ENCODE peak calls at places on chromosomes 1 and 21, in eight cellular contexts. K is ascending aorta, J is OCI-LY7, Q is brain microvascular endothelial cell, F is BE2C, N is A549, S is Karpas-422, E is fibroblast of lung. M is an unnamed sample.

GRCh38 chr1:119093721-119094120 is 46.7 kb downstream of the WARS2 start:
- DNase-seq in K (no peak), J (no peak), Q (no peak), F (no peak), N (no peak), S (no peak), E (no peak), M (no peak)

GRCh38 chr21:34008618-34009017 is 64.8 kb upstream of the MRPS6 start:
- DNase-seq in K (no peak), J (no peak), Q (no peak), F (no peak), N (no peak), S (no peak), E (no peak), M (no peak)

GRCh38 chr1:234875953-234876814 is 252.5 kb downstream of the TOMM20 start:
- DNase-seq in K (no peak), J (no peak), Q (peak), F (no peak), N (peak), S (no peak), E (peak), M (peak)

GRCh38 chr1:25922633-25923567 is 16.7 kb upstream of the STMN1 start:
- DNase-seq in K (peak), J (no peak), Q (peak), F (peak), N (peak), S (no peak), E (peak), M (peak)

GRCh38 chr21:37874481-37874880 is 41.8 kb downstream of the KCNJ6 start:
- DNase-seq in K (no peak), J (no peak), Q (no peak), F (no peak), N (no peak), S (no peak), E (no peak), M (no peak)

GRCh38 chr1:162561616-162562451 is at the start of gene UAP1:
- DNase-seq in K (peak), J (peak), Q (no peak), F (no peak), N (no peak), S (peak), E (no peak), M (no peak)

GRCh38 chr21:17921579-17922530 is 102.7 kb upstream of the C21orf91 start:
- DNase-seq in K (no peak), J (no peak), Q (peak), F (peak), N (no peak), S (no peak), E (peak), M (no peak)

GRCh38 chr1:47684518-47684917 is 246.7 kb downstream of the FOXD2 start:
- DNase-seq in K (peak), J (no peak), Q (no peak), F (no peak), N (no peak), S (no peak), E (no peak), M (peak)

GRCh38 chr1:205591522-205592351 is 40.1 kb downstream of the ELK4 start:
- DNase-seq in K (peak), J (peak), Q (peak), F (peak), N (peak), S (peak), E (peak), M (peak)
- H3K4me3 ChIP-seq in K (peak), J (peak), Q (peak), F (peak), N (peak), S (peak), E (peak), M (peak)

GRCh38 chr1:184388671-184389292 is 2.0 kb downstream of the C1orf21 start:
- DNase-seq in K (no peak), J (no peak), Q (no peak), F (peak), N (no peak), S (no peak), E (no peak), M (no peak)
- H3K4me3 ChIP-seq in K (peak), J (no peak), Q (no peak), F (peak), N (peak), S (no peak), E (peak), M (peak)

GRCh38 chr1:61051455-61052392 is 30.6 kb upstream of the NFIA start:
- DNase-seq in K (no peak), J (no peak), Q (no peak), F (no peak), N (no peak), S (no peak), E (no peak), M (peak)
- H3K4me3 ChIP-seq in K (peak), J (no peak), Q (no peak), F (peak), N (peak), S (no peak), E (peak), M (peak)

DNA sequence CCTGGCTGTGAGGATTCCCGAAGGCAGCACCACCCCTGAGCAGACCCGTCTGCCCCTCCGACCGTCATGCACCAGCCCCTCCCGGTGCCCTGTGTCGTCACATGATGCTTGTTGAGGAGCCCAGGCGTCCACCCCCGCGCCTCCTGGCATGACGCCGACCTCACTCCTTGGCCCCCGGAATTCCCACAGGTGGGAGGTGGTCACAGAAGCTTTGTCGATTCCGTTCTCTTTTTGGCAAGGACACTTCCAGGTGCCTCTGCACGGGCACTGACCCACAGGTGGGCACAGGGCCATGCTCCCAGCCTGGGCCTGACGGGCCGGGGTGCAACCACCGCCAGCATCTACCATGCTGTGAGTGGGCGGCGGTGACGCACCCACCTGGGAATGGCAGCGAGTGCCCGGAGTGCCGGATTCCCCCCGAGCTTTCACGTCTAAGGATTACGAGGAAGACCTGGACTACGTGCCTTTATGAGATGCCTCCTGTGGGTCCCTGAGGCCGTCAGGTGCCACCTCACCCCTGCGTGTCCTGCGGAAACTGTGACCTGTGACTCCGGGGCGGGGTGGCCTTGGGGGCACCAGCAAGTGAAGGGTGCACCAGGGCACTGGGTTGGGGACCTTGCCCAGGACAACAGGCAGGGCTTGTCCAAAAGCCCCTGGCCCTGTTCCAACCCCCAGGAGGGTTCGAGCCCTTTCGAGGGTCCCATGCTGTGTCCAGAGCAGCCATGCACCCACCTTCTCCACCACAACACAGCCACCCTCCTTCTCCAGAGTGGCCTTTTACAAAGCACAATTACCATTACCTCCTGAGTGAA is 31.4 kb upstream of the COL6A1 start:
- DNase-seq in K (no peak), J (no peak), Q (no peak), F (peak), N (no peak), S (no peak), E (no peak), M (no peak)
- H3K4me3 ChIP-seq in K (no peak), J (no peak), Q (no peak), F (no peak), N (no peak), S (no peak), E (no peak), M (no peak)

DNA sequence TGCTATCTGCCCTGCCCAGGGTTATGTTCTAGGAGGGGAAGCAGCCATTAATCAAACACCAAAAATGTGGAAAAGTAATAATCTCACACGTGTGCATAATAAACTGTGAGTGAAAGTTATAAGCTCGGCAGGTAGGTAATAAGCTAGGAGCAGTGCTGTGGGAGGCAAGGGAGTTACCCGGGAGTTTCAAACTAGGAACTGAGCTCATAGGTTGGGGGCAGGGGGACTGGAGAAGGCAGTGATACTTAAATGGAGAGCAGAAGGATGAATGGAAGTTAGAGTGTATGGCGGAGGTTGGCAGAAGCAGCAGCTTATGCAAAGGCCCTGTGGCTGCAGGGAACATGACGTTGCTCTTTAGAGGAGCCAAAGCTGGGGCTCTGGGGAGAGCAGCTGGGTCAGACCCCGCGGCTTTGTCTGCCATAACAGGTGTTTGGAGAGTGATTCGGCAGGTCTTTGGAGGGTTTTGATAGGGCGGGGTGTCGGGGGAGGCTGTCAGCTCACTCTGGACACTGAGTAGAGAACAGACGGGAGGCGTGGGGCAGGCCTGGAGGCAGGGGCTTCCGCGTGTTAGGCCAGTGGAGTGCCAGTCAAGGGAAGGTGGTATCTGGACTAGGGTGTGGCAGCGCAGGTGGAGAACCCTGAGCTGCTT is 20.0 kb downstream of the PTPRF start:
- DNase-seq in K (no peak), J (no peak), Q (no peak), F (no peak), N (no peak), S (no peak), E (no peak), M (no peak)
- H3K4me3 ChIP-seq in K (peak), J (no peak), Q (no peak), F (no peak), N (no peak), S (no peak), E (no peak), M (peak)

GRCh38 chr1:205680073-205680851 is at the start of gene SLC45A3:
- DNase-seq in K (no peak), J (peak), Q (no peak), F (peak), N (peak), S (no peak), E (no peak), M (no peak)
- H3K4me3 ChIP-seq in K (peak), J (peak), Q (peak), F (peak), N (peak), S (peak), E (peak), M (peak)

DNA sequence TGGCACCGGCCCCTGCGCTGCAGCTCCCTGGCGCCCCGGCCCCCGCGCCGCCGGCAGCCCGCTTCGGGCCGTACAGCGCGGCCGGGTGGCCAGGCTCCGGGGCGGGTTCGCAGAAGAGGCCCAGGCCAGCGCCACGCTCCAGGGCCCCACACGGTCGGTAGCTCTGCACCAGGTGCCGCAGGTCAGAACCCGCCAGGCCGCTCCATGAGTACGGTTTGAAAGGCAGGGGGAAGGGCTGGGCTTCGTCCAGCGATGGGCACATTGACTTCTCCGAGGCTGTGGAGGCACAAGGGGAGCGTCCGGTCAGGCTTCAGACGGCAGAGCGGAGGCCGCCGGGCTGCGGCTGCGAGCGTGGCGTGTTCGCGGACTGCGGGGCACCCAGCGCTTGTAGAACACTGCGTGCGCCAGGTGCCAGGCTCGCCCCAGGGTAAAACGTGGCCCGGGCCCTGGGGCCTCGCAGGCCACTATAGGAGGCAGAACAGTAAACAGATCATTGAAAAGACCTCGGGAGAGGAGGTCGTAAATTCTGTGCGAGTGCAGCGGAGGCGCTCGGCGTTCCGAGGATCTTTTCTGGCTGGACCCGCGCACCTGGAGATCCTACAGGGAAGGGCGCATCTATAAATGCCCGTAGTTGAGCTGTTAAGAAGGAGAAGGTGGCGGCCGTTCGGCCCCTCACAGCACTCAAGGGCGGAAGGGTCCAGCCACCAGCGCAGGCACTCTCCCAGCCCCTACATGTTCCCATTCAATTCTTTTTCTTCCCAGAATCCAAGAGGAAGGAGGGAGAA is 5.7 kb downstream of the GFI1 start:
- DNase-seq in K (no peak), J (no peak), Q (no peak), F (no peak), N (no peak), S (no peak), E (no peak), M (no peak)
- H3K4me3 ChIP-seq in K (peak), J (no peak), Q (peak), F (no peak), N (no peak), S (no peak), E (no peak), M (peak)

GRCh38 chr1:203479646-203480045 is 4.0 kb downstream of the PRELP start:
- DNase-seq in K (no peak), J (no peak), Q (no peak), F (no peak), N (no peak), S (no peak), E (no peak), M (no peak)
- H3K4me3 ChIP-seq in K (peak), J (no peak), Q (no peak), F (no peak), N (no peak), S (no peak), E (no peak), M (peak)